ENCODE peak calls at places on chromosomes 5 and 9, in five cellular contexts. Y is stimulated activated CD4-positive, alpha-beta T cell treated with anti-CD3 and anti-CD28 coated beads, Interleukin-4, amount 100 ng/mL, for 4 hours; M is mammary epithelial cell; E is nephron progenitor cell; H is foreskin fibroblast. B is an unnamed sample.

GRCh38 chr5:115815006-115815692 is 1.3 kb downstream of the CDO1 start:
- DNase-seq in Y (no peak), M (no peak), E (no peak), H (peak), B (peak)

GRCh38 chr9:93953492-93954435 is 1.4 kb downstream of the BARX1 start:
- DNase-seq in Y (no peak), M (no peak), E (peak), H (no peak), B (no peak)

GRCh38 chr9:137095664-137096517 is 9.1 kb downstream of the MAN1B1 start:
- DNase-seq in Y (peak), M (no peak), E (no peak), H (no peak), B (peak)

GRCh38 chr9:130053504-130054427 is at the start of gene GPR107:
- DNase-seq in Y (peak), M (peak), E (peak), H (peak), B (peak)

GRCh38 chr5:135866044-135866443 is 29.6 kb downstream of the IL9 start:
- DNase-seq in Y (no peak), M (no peak), E (no peak), H (no peak), B (no peak)

GRCh38 chr9:5425006-5425628 is 12.6 kb downstream of the PLGRKT start:
- DNase-seq in Y (no peak), M (peak), E (no peak), H (peak), B (peak)

GRCh38 chr5:74639538-74640449 is 734 bp downstream of the ENC1 start:
- DNase-seq in Y (peak), M (no peak), E (peak), H (peak), B (peak)

GRCh38 chr5:134438641-134439621 is 27.2 kb upstream of the CDKN2AIPNL start:
- DNase-seq in Y (no peak), M (peak), E (no peak), H (peak), B (peak)

GRCh38 chr9:69582544-69583297 is 89.5 kb downstream of the APBA1 start:
- DNase-seq in Y (no peak), M (peak), E (no peak), H (no peak), B (peak)

GRCh38 chr5:169094586-169095409 is 206.1 kb downstream of the SLIT3 start:
- DNase-seq in Y (no peak), M (peak), E (no peak), H (peak), B (no peak)

GRCh38 chr5:147748590-147748989 is 33.9 kb downstream of the JAKMIP2 start:
- DNase-seq in Y (no peak), M (no peak), E (no peak), H (no peak), B (no peak)

GRCh38 chr5:129063483-129064136 is 30.9 kb upstream of the ISOC1 start:
- DNase-seq in Y (no peak), M (no peak), E (no peak), H (peak), B (peak)

GRCh38 chr9:127904518-127904887 is 5.1 kb upstream of the ST6GALNAC6 start:
- DNase-seq in Y (no peak), M (no peak), E (no peak), H (no peak), B (no peak)

GRCh38 chr5:168057905-168058304 is 233.5 kb upstream of the WWC1 start:
- DNase-seq in Y (no peak), M (no peak), E (no peak), H (no peak), B (no peak)

GRCh38 chr5:96565843-96566242 is 96.3 kb upstream of the CAST start:
- DNase-seq in Y (no peak), M (peak), E (no peak), H (peak), B (peak)

GRCh38 chr5:36108758-36109245 is 42.1 kb upstream of the UGT3A2 start:
- DNase-seq in Y (no peak), M (no peak), E (no peak), H (peak), B (no peak)

GRCh38 chr5:32541241-32541640 is 44.1 kb upstream of the SUB1 start:
- DNase-seq in Y (no peak), M (no peak), E (no peak), H (no peak), B (no peak)

GRCh38 chr5:123371575-123372179 is 51.5 kb downstream of the CEP120 start:
- DNase-seq in Y (peak), M (peak), E (peak), H (peak), B (peak)

GRCh38 chr5:104611419-104611818 is 1048.8 kb upstream of the NUDT12 start:
- DNase-seq in Y (no peak), M (no peak), E (no peak), H (no peak), B (no peak)

GRCh38 chr9:92377904-92378303 is 26.5 kb downstream of the OGN start:
- DNase-seq in Y (no peak), M (no peak), E (no peak), H (no peak), B (no peak)

GRCh38 chr5:100905259-100905914 is 2.3 kb upstream of the ST8SIA4 start:
- DNase-seq in Y (no peak), M (no peak), E (no peak), H (no peak), B (no peak)

GRCh38 chr9:96867282-96867814 is 13.0 kb upstream of the ZNF782 start:
- DNase-seq in Y (no peak), M (no peak), E (no peak), H (peak), B (no peak)

B was measured in dermis blood vessel endothelial cell.